ENCODE peak calls at places on chromosome 21, in seven cellular contexts. N is posterior vena cava; L is SHP77; V is amniotic stem cell; B is astrocyte of the spinal cord; R is H4; C is stimulated activated CD4-positive, alpha-beta T cell treated with anti-CD3 and anti-CD28 coated beads, Interleukin-4, amount 100 ng/mL, for 1 hour. D is an unnamed sample.
A peak's percentile ranks its signal among the peaks of the same experiment; 100 is the strongest.

GRCh38 chr21:32532636-32533035 is 52.7 kb downstream of the TCP10L start:
- DNase-seq in N (no peak), L (no peak), V (no peak), B (no peak), R (no peak), C (no peak), D (no peak)

GRCh38 chr21:45241357-45241756 is 46.3 kb downstream of the POFUT2 start:
- DNase-seq in N (no peak), L (no peak), V (no peak), B (no peak), R (no peak), C (no peak), D (no peak)

GRCh38 chr21:37737497-37737896 is 178.8 kb downstream of the KCNJ6 start:
- DNase-seq in N (no peak), L (no peak), V (no peak), B (no peak), R (no peak), C (no peak), D (no peak)

GRCh38 chr21:41388259-41388658 is 26.4 kb downstream of the MX2 start:
- DNase-seq in N (no peak), L (no peak), V (no peak), B (no peak), R (no peak), C (no peak), D (no peak)

GRCh38 chr21:37240978-37241377 is 26.2 kb downstream of the VPS26C start:
- DNase-seq in N (no peak), L (no peak), V (no peak), B (no peak), R (no peak), C (no peak), D (no peak)

GRCh38 chr21:45455321-45456013 is 50.5 kb downstream of the COL18A1 start:
- DNase-seq in N (peak; percentile 81), L (no peak), V (no peak), B (peak; percentile 52), R (peak; percentile 46), C (no peak), D (peak; percentile 55)

GRCh38 chr21:46183910-46184624 is at the start of gene SPATC1L:
- DNase-seq in N (peak; percentile 89), L (peak; percentile 65), V (peak; percentile 36), B (peak; percentile 40), R (no peak), C (peak; percentile 46), D (peak; percentile 71)

GRCh38 chr21:34112316-34113033 is 39.1 kb downstream of the MRPS6 start:
- DNase-seq in N (no peak), L (no peak), V (no peak), B (no peak), R (no peak), C (no peak), D (no peak)

GRCh38 chr21:42400525-42400924 is 3.2 kb upstream of the UBASH3A start:
- DNase-seq in N (no peak), L (no peak), V (no peak), B (no peak), R (peak; percentile 71), C (no peak), D (no peak)

GRCh38 chr21:43611598-43612369 is 47.5 kb downstream of the HSF2BP start:
- DNase-seq in N (peak; percentile 89), L (peak; percentile 83), V (no peak), B (peak; percentile 82), R (peak; percentile 75), C (no peak), D (peak; percentile 70)

GRCh38 chr21:45465105-45465504 is 60.1 kb downstream of the COL18A1 start:
- DNase-seq in N (peak; percentile 65), L (no peak), V (no peak), B (no peak), R (no peak), C (no peak), D (peak; percentile 15)

GRCh38 chr21:42144679-42145568 is 73.8 kb downstream of the UMODL1 start:
- DNase-seq in N (peak; percentile 12), L (no peak), V (no peak), B (no peak), R (no peak), C (no peak), D (no peak)

GRCh38 chr21:38350681-38351080 is 93.9 kb downstream of the KCNJ15 start:
- DNase-seq in N (no peak), L (no peak), V (no peak), B (no peak), R (no peak), C (no peak), D (no peak)

GRCh38 chr21:38852278-38852677 is 46.5 kb downstream of the ETS2 start:
- DNase-seq in N (no peak), L (no peak), V (no peak), B (no peak), R (no peak), C (no peak), D (no peak)

GRCh38 chr21:38227401-38227800 is 29.4 kb upstream of the KCNJ15 start:
- DNase-seq in N (no peak), L (no peak), V (no peak), B (no peak), R (no peak), C (no peak), D (no peak)

GRCh38 chr21:27422435-27422834 is 455.5 kb upstream of the ADAMTS5 start:
- DNase-seq in N (no peak), L (no peak), V (no peak), B (peak; percentile 33), R (peak; percentile 43), C (no peak), D (no peak)

GRCh38 chr21:45974073-45975016 is 7.2 kb upstream of the COL6A1 start:
- DNase-seq in N (peak; percentile 92), L (peak; percentile 31), V (no peak), B (peak; percentile 89), R (peak; percentile 82), C (peak; percentile 40), D (peak; percentile 70)

GRCh38 chr21:36929622-36930021 is 36.8 kb downstream of the HLCS start:
- DNase-seq in N (no peak), L (no peak), V (no peak), B (no peak), R (peak; percentile 44), C (no peak), D (no peak)